ENCODE peak calls at places on chromosome 11, in seven cellular contexts. One of them, this sample, is unnamed.

GRCh38 chr11:61928606-61929005 is 11.2 kb upstream of the RAB3IL1 start:
- DNase-seq in HEK293T: no peak
- DNase-seq in H54: no peak
- DNase-seq in T-helper 9 cell: no peak
- DNase-seq in AG09319: no peak
- DNase-seq in HFFc6: no peak
- DNase-seq in activated naive CD4-positive, alpha-beta T cell: no peak
- DNase-seq in this sample: no peak

GRCh38 chr11:110125632-110126031 is 32.4 kb downstream of the ZC3H12C start:
- DNase-seq in H54: no peak
- DNase-seq in HEK293T: no peak
- DNase-seq in AG09319: no peak
- DNase-seq in activated naive CD4-positive, alpha-beta T cell: no peak
- DNase-seq in T-helper 9 cell: no peak
- DNase-seq in HFFc6: peak
- DNase-seq in this sample: no peak

GRCh38 chr11:130124096-130124495 is 35.5 kb upstream of the ST14 start:
- DNase-seq in HEK293T: no peak
- DNase-seq in H54: peak
- DNase-seq in AG09319: peak
- DNase-seq in HFFc6: peak
- DNase-seq in activated naive CD4-positive, alpha-beta T cell: no peak
- DNase-seq in T-helper 9 cell: no peak
- DNase-seq in this sample: peak

GRCh38 chr11:17353228-17354021 is 1.8 kb downstream of the NCR3LG1 start:
- DNase-seq in HFFc6: peak
- DNase-seq in HEK293T: peak
- DNase-seq in AG09319: no peak
- DNase-seq in activated naive CD4-positive, alpha-beta T cell: peak
- DNase-seq in T-helper 9 cell: peak
- DNase-seq in H54: peak
- DNase-seq in this sample: peak

GRCh38 chr11:78319453-78319955 is 98.1 kb downstream of the GAB2 start:
- DNase-seq in HFFc6: peak
- DNase-seq in HEK293T: no peak
- DNase-seq in H54: no peak
- DNase-seq in T-helper 9 cell: no peak
- DNase-seq in activated naive CD4-positive, alpha-beta T cell: no peak
- DNase-seq in AG09319: no peak
- DNase-seq in this sample: no peak

GRCh38 chr11:2092956-2093412 is 46.2 kb downstream of the IGF2 start:
- DNase-seq in activated naive CD4-positive, alpha-beta T cell: no peak
- DNase-seq in H54: peak
- DNase-seq in HEK293T: no peak
- DNase-seq in T-helper 9 cell: peak
- DNase-seq in HFFc6: no peak
- DNase-seq in AG09319: no peak
- DNase-seq in this sample: no peak

GRCh38 chr11:102276302-102277182 is 40.7 kb upstream of the BIRC3 start:
- DNase-seq in HEK293T: no peak
- DNase-seq in activated naive CD4-positive, alpha-beta T cell: no peak
- DNase-seq in H54: no peak
- DNase-seq in HFFc6: peak
- DNase-seq in T-helper 9 cell: no peak
- DNase-seq in AG09319: no peak
- DNase-seq in this sample: no peak

GRCh38 chr11:107331728-107332127 is 125.9 kb downstream of the CWF19L2 start:
- DNase-seq in H54: no peak
- DNase-seq in HEK293T: no peak
- DNase-seq in HFFc6: no peak
- DNase-seq in AG09319: no peak
- DNase-seq in activated naive CD4-positive, alpha-beta T cell: no peak
- DNase-seq in T-helper 9 cell: no peak
- DNase-seq in this sample: no peak

GRCh38 chr11:2376751-2377451 is at the start of gene CD81:
- DNase-seq in HFFc6: no peak
- DNase-seq in AG09319: no peak
- DNase-seq in HEK293T: peak
- DNase-seq in T-helper 9 cell: peak
- DNase-seq in activated naive CD4-positive, alpha-beta T cell: peak
- DNase-seq in H54: peak
- DNase-seq in this sample: peak